ENCODE peak calls at places on chromosomes 1 and 21, in eight cellular contexts. One of them, this sample, is unnamed.

GRCh38 chr1:27632387-27633297 is 2.3 kb downstream of the FGR start:
- DNase-seq in germinal center: peak
- DNase-seq in pulmonary artery endothelial cell: no peak
- DNase-seq in H4: no peak
- DNase-seq in NCI-H187: no peak
- DNase-seq in progenitor cell of endocrine pancreas: no peak
- DNase-seq in kidney tubule cell: no peak
- DNase-seq in heart left ventricle: no peak
- DNase-seq in this sample: no peak

GRCh38 chr21:45834026-45834715 is 147.4 kb upstream of the COL6A1 start:
- DNase-seq in progenitor cell of endocrine pancreas: no peak
- DNase-seq in H4: no peak
- DNase-seq in pulmonary artery endothelial cell: no peak
- DNase-seq in NCI-H187: no peak
- DNase-seq in kidney tubule cell: no peak
- DNase-seq in germinal center: no peak
- DNase-seq in heart left ventricle: no peak
- DNase-seq in this sample: no peak

GRCh38 chr1:179816196-179816960 is 61.2 kb downstream of the TOR1AIP2 start:
- DNase-seq in NCI-H187: no peak
- DNase-seq in kidney tubule cell: peak
- DNase-seq in pulmonary artery endothelial cell: peak
- DNase-seq in heart left ventricle: peak
- DNase-seq in H4: no peak
- DNase-seq in progenitor cell of endocrine pancreas: no peak
- DNase-seq in germinal center: no peak
- DNase-seq in this sample: no peak

GRCh38 chr1:95201905-95202304 is 32.1 kb upstream of the RWDD3 start:
- DNase-seq in germinal center: no peak
- DNase-seq in heart left ventricle: no peak
- DNase-seq in NCI-H187: no peak
- DNase-seq in H4: no peak
- DNase-seq in pulmonary artery endothelial cell: no peak
- DNase-seq in progenitor cell of endocrine pancreas: no peak
- DNase-seq in kidney tubule cell: no peak
- DNase-seq in this sample: no peak

GRCh38 chr1:160080381-160081100 is 797 bp upstream of the KCNJ9 start:
- DNase-seq in heart left ventricle: no peak
- DNase-seq in NCI-H187: no peak
- DNase-seq in H4: peak
- DNase-seq in kidney tubule cell: no peak
- DNase-seq in pulmonary artery endothelial cell: no peak
- DNase-seq in progenitor cell of endocrine pancreas: no peak
- DNase-seq in germinal center: no peak
- DNase-seq in this sample: no peak

GRCh38 chr21:17269760-17270159 is 243.1 kb upstream of the CXADR start:
- DNase-seq in NCI-H187: no peak
- DNase-seq in kidney tubule cell: no peak
- DNase-seq in heart left ventricle: no peak
- DNase-seq in H4: no peak
- DNase-seq in pulmonary artery endothelial cell: no peak
- DNase-seq in germinal center: no peak
- DNase-seq in progenitor cell of endocrine pancreas: no peak
- DNase-seq in this sample: no peak

GRCh38 chr1:162541619-162542141 is 19.8 kb upstream of the UAP1 start:
- DNase-seq in NCI-H187: no peak
- DNase-seq in heart left ventricle: no peak
- DNase-seq in pulmonary artery endothelial cell: peak
- DNase-seq in progenitor cell of endocrine pancreas: no peak
- DNase-seq in kidney tubule cell: peak
- DNase-seq in germinal center: no peak
- DNase-seq in H4: peak
- DNase-seq in this sample: no peak

GRCh38 chr1:116261227-116261626 is 111.8 kb upstream of the ATP1A1 start:
- DNase-seq in germinal center: no peak
- DNase-seq in H4: no peak
- DNase-seq in pulmonary artery endothelial cell: no peak
- DNase-seq in heart left ventricle: no peak
- DNase-seq in progenitor cell of endocrine pancreas: no peak
- DNase-seq in NCI-H187: no peak
- DNase-seq in kidney tubule cell: no peak
- DNase-seq in this sample: no peak

GRCh38 chr1:201385299-201385891 is 7.9 kb upstream of the TNNT2 start:
- DNase-seq in kidney tubule cell: peak
- DNase-seq in H4: peak
- DNase-seq in pulmonary artery endothelial cell: no peak
- DNase-seq in heart left ventricle: no peak
- DNase-seq in NCI-H187: peak
- DNase-seq in germinal center: peak
- DNase-seq in progenitor cell of endocrine pancreas: peak
- DNase-seq in this sample: peak

GRCh38 chr1:183039985-183040447 is 16.8 kb downstream of the LAMC1 start:
- DNase-seq in kidney tubule cell: peak
- DNase-seq in germinal center: no peak
- DNase-seq in H4: peak
- DNase-seq in NCI-H187: peak
- DNase-seq in heart left ventricle: no peak
- DNase-seq in pulmonary artery endothelial cell: peak
- DNase-seq in progenitor cell of endocrine pancreas: no peak
- DNase-seq in this sample: no peak

GRCh38 chr21:33640697-33641338 is 723 bp downstream of the CRYZL1 start:
- DNase-seq in NCI-H187: no peak
- DNase-seq in kidney tubule cell: peak
- DNase-seq in pulmonary artery endothelial cell: no peak
- DNase-seq in H4: no peak
- DNase-seq in progenitor cell of endocrine pancreas: no peak
- DNase-seq in heart left ventricle: no peak
- DNase-seq in germinal center: peak
- DNase-seq in this sample: no peak

GRCh38 chr1:54377040-54377691 is 29.0 kb downstream of the SSBP3 start:
- DNase-seq in progenitor cell of endocrine pancreas: no peak
- DNase-seq in kidney tubule cell: peak
- DNase-seq in germinal center: no peak
- DNase-seq in NCI-H187: no peak
- DNase-seq in heart left ventricle: no peak
- DNase-seq in pulmonary artery endothelial cell: no peak
- DNase-seq in H4: no peak
- DNase-seq in this sample: peak

GRCh38 chr1:14363707-14364413 is 234.6 kb upstream of the KAZN start:
- DNase-seq in heart left ventricle: no peak
- DNase-seq in H4: no peak
- DNase-seq in NCI-H187: no peak
- DNase-seq in progenitor cell of endocrine pancreas: no peak
- DNase-seq in germinal center: no peak
- DNase-seq in pulmonary artery endothelial cell: no peak
- DNase-seq in kidney tubule cell: no peak
- DNase-seq in this sample: no peak

This sample was measured in adrenal gland.